ENCODE peak calls at places on chromosomes 11 and 22, in seven cellular contexts. One of them, this sample, is unnamed.

GRCh38 chr11:130608267-130608666 is 159.8 kb downstream of the ADAMTS15 start:
- DNase-seq in endodermal cell: no peak
- DNase-seq in AG04450: no peak
- DNase-seq in neural progenitor cell: no peak
- DNase-seq in tibial nerve: no peak
- DNase-seq in transverse colon: no peak
- DNase-seq in left ventricle myocardium inferior: no peak
- DNase-seq in this sample: no peak

GRCh38 chr22:37571258-37571991 is 8.5 kb downstream of the LGALS2 start:
- DNase-seq in endodermal cell: no peak
- DNase-seq in AG04450: no peak
- DNase-seq in neural progenitor cell: no peak
- DNase-seq in tibial nerve: no peak
- DNase-seq in transverse colon: no peak
- DNase-seq in left ventricle myocardium inferior: no peak
- DNase-seq in this sample: no peak

GRCh38 chr22:49753961-49754673 is 73.6 kb downstream of the BRD1 start:
- DNase-seq in endodermal cell: no peak
- DNase-seq in AG04450: no peak
- DNase-seq in neural progenitor cell: no peak
- DNase-seq in tibial nerve: no peak
- DNase-seq in transverse colon: no peak
- DNase-seq in left ventricle myocardium inferior: no peak
- DNase-seq in this sample: no peak

GRCh38 chr11:72154816-72155215 is 19.3 kb downstream of the FOLR3 start:
- DNase-seq in endodermal cell: no peak
- DNase-seq in AG04450: no peak
- DNase-seq in neural progenitor cell: no peak
- DNase-seq in tibial nerve: no peak
- DNase-seq in transverse colon: no peak
- DNase-seq in left ventricle myocardium inferior: no peak
- DNase-seq in this sample: no peak

GRCh38 chr22:19916941-19917340 is 24.6 kb upstream of the COMT start:
- DNase-seq in endodermal cell: no peak
- DNase-seq in AG04450: no peak
- DNase-seq in neural progenitor cell: no peak
- DNase-seq in tibial nerve: no peak
- DNase-seq in transverse colon: no peak
- DNase-seq in left ventricle myocardium inferior: no peak
- DNase-seq in this sample: no peak

GRCh38 chr11:125079151-125079877 is 16.2 kb downstream of the SLC37A2 start:
- DNase-seq in endodermal cell: no peak
- DNase-seq in AG04450: no peak
- DNase-seq in neural progenitor cell: no peak
- DNase-seq in tibial nerve: no peak
- DNase-seq in transverse colon: no peak
- DNase-seq in left ventricle myocardium inferior: no peak
- DNase-seq in this sample: no peak

GRCh38 chr22:30314918-30315317 is 11.8 kb downstream of the TBC1D10A start:
- DNase-seq in endodermal cell: no peak
- DNase-seq in AG04450: no peak
- DNase-seq in neural progenitor cell: no peak
- DNase-seq in tibial nerve: no peak
- DNase-seq in transverse colon: no peak
- DNase-seq in left ventricle myocardium inferior: no peak
- DNase-seq in this sample: no peak

GRCh38 chr22:31753005-31753633 is 700 bp upstream of the DEPDC5 start:
- DNase-seq in endodermal cell: peak
- DNase-seq in AG04450: no peak
- DNase-seq in neural progenitor cell: peak
- DNase-seq in tibial nerve: no peak
- DNase-seq in transverse colon: peak
- DNase-seq in left ventricle myocardium inferior: peak
- DNase-seq in this sample: no peak

GRCh38 chr11:62560566-62561103 is 13.1 kb downstream of the EEF1G start:
- DNase-seq in endodermal cell: peak
- DNase-seq in AG04450: peak
- DNase-seq in neural progenitor cell: peak
- DNase-seq in tibial nerve: peak
- DNase-seq in transverse colon: peak
- DNase-seq in left ventricle myocardium inferior: peak
- DNase-seq in this sample: peak

GRCh38 chr11:10858505-10859360 is 880 bp upstream of the ZBED5 start:
- DNase-seq in endodermal cell: peak
- DNase-seq in AG04450: no peak
- DNase-seq in neural progenitor cell: peak
- DNase-seq in tibial nerve: peak
- DNase-seq in transverse colon: peak
- DNase-seq in left ventricle myocardium inferior: peak
- DNase-seq in this sample: no peak

GRCh38 chr11:86818466-86819282 is 18.3 kb downstream of the PRSS23 start:
- DNase-seq in endodermal cell: no peak
- DNase-seq in AG04450: peak
- DNase-seq in neural progenitor cell: peak
- DNase-seq in tibial nerve: no peak
- DNase-seq in transverse colon: no peak
- DNase-seq in left ventricle myocardium inferior: no peak
- DNase-seq in this sample: no peak

GRCh38 chr11:115170133-115170815 is 333.9 kb downstream of the CADM1 start:
- DNase-seq in endodermal cell: peak
- DNase-seq in AG04450: no peak
- DNase-seq in neural progenitor cell: peak
- DNase-seq in tibial nerve: no peak
- DNase-seq in transverse colon: peak
- DNase-seq in left ventricle myocardium inferior: no peak
- DNase-seq in this sample: no peak

GRCh38 chr22:41480397-41480735 is 11.4 kb downstream of the ACO2 start:
- DNase-seq in endodermal cell: no peak
- DNase-seq in AG04450: peak
- DNase-seq in neural progenitor cell: no peak
- DNase-seq in tibial nerve: no peak
- DNase-seq in transverse colon: no peak
- DNase-seq in left ventricle myocardium inferior: no peak
- DNase-seq in this sample: no peak

GRCh38 chr11:115390441-115390840 is 113.8 kb downstream of the CADM1 start:
- DNase-seq in endodermal cell: no peak
- DNase-seq in AG04450: no peak
- DNase-seq in neural progenitor cell: no peak
- DNase-seq in tibial nerve: no peak
- DNase-seq in transverse colon: no peak
- DNase-seq in left ventricle myocardium inferior: no peak
- DNase-seq in this sample: no peak

GRCh38 chr11:12057299-12057980 is 49.0 kb upstream of the DKK3 start:
- DNase-seq in endodermal cell: no peak
- DNase-seq in AG04450: no peak
- DNase-seq in neural progenitor cell: no peak
- DNase-seq in tibial nerve: no peak
- DNase-seq in transverse colon: no peak
- DNase-seq in left ventricle myocardium inferior: no peak
- DNase-seq in this sample: no peak

GRCh38 chr11:121024989-121025388 is 1.1 kb downstream of the TBCEL start:
- DNase-seq in endodermal cell: no peak
- DNase-seq in AG04450: no peak
- DNase-seq in neural progenitor cell: no peak
- DNase-seq in tibial nerve: no peak
- DNase-seq in transverse colon: no peak
- DNase-seq in left ventricle myocardium inferior: no peak
- DNase-seq in this sample: no peak

GRCh38 chr11:29125621-29126020 is 891.2 kb downstream of the KCNA4 start:
- DNase-seq in endodermal cell: no peak
- DNase-seq in AG04450: no peak
- DNase-seq in neural progenitor cell: no peak
- DNase-seq in tibial nerve: no peak
- DNase-seq in transverse colon: no peak
- DNase-seq in left ventricle myocardium inferior: no peak
- DNase-seq in this sample: no peak

GRCh38 chr22:42648368-42649260 is 578 bp downstream of the CYB5R3 start:
- DNase-seq in endodermal cell: no peak
- DNase-seq in AG04450: no peak
- DNase-seq in neural progenitor cell: no peak
- DNase-seq in tibial nerve: no peak
- DNase-seq in transverse colon: peak
- DNase-seq in left ventricle myocardium inferior: peak
- DNase-seq in this sample: no peak

GRCh38 chr11:44224867-44225501 is 85.0 kb downstream of the ALX4 start:
- DNase-seq in endodermal cell: no peak
- DNase-seq in AG04450: no peak
- DNase-seq in neural progenitor cell: no peak
- DNase-seq in tibial nerve: no peak
- DNase-seq in transverse colon: no peak
- DNase-seq in left ventricle myocardium inferior: no peak
- DNase-seq in this sample: no peak

GRCh38 chr22:25668437-25668836 is 73.6 kb upstream of the MYO18B start:
- DNase-seq in endodermal cell: no peak
- DNase-seq in AG04450: no peak
- DNase-seq in neural progenitor cell: no peak
- DNase-seq in tibial nerve: no peak
- DNase-seq in transverse colon: no peak
- DNase-seq in left ventricle myocardium inferior: no peak
- DNase-seq in this sample: no peak

GRCh38 chr11:2290351-2290841 is 11.3 kb downstream of the C11orf21 start:
- DNase-seq in endodermal cell: peak
- DNase-seq in AG04450: no peak
- DNase-seq in neural progenitor cell: no peak
- DNase-seq in tibial nerve: no peak
- DNase-seq in transverse colon: no peak
- DNase-seq in left ventricle myocardium inferior: no peak
- DNase-seq in this sample: no peak

GRCh38 chr11:1226226-1226961 is 3.5 kb downstream of the MUC5B start:
- DNase-seq in endodermal cell: peak
- DNase-seq in AG04450: no peak
- DNase-seq in neural progenitor cell: peak
- DNase-seq in tibial nerve: no peak
- DNase-seq in transverse colon: peak
- DNase-seq in left ventricle myocardium inferior: peak
- DNase-seq in this sample: peak

GRCh38 chr11:70067591-70068341 is 10.4 kb upstream of the ANO1 start:
- DNase-seq in endodermal cell: peak
- DNase-seq in AG04450: no peak
- DNase-seq in neural progenitor cell: peak
- DNase-seq in tibial nerve: no peak
- DNase-seq in transverse colon: no peak
- DNase-seq in left ventricle myocardium inferior: no peak
- DNase-seq in this sample: peak

GRCh38 chr11:47278058-47278457 is 8.1 kb downstream of the MADD start:
- DNase-seq in endodermal cell: no peak
- DNase-seq in AG04450: no peak
- DNase-seq in neural progenitor cell: no peak
- DNase-seq in tibial nerve: no peak
- DNase-seq in transverse colon: no peak
- DNase-seq in left ventricle myocardium inferior: no peak
- DNase-seq in this sample: no peak

GRCh38 chr11:84012171-84012826 is 726.1 kb upstream of the CCDC90B start:
- DNase-seq in endodermal cell: no peak
- DNase-seq in AG04450: no peak
- DNase-seq in neural progenitor cell: no peak
- DNase-seq in tibial nerve: no peak
- DNase-seq in transverse colon: no peak
- DNase-seq in left ventricle myocardium inferior: no peak
- DNase-seq in this sample: no peak

GRCh38 chr11:95443386-95443785 is 212.4 kb upstream of the SESN3 start:
- DNase-seq in endodermal cell: no peak
- DNase-seq in AG04450: no peak
- DNase-seq in neural progenitor cell: no peak
- DNase-seq in tibial nerve: no peak
- DNase-seq in transverse colon: no peak
- DNase-seq in left ventricle myocardium inferior: no peak
- DNase-seq in this sample: no peak

GRCh38 chr11:35088226-35088625 is 50.7 kb upstream of the CD44 start:
- DNase-seq in endodermal cell: no peak
- DNase-seq in AG04450: no peak
- DNase-seq in neural progenitor cell: no peak
- DNase-seq in tibial nerve: no peak
- DNase-seq in transverse colon: no peak
- DNase-seq in left ventricle myocardium inferior: no peak
- DNase-seq in this sample: no peak

GRCh38 chr11:78340530-78340929 is 77.1 kb downstream of the GAB2 start:
- DNase-seq in endodermal cell: no peak
- DNase-seq in AG04450: no peak
- DNase-seq in neural progenitor cell: no peak
- DNase-seq in tibial nerve: no peak
- DNase-seq in transverse colon: no peak
- DNase-seq in left ventricle myocardium inferior: no peak
- DNase-seq in this sample: no peak
- H3K27ac ChIP-seq in endodermal cell: no peak
- H3K27ac ChIP-seq in AG04450: no peak
- H3K27ac ChIP-seq in neural progenitor cell: no peak
- H3K27ac ChIP-seq in tibial nerve: no peak
- H3K27ac ChIP-seq in transverse colon: no peak
- H3K27ac ChIP-seq in left ventricle myocardium inferior: no peak
- H3K27ac ChIP-seq in this sample: no peak

DNA sequence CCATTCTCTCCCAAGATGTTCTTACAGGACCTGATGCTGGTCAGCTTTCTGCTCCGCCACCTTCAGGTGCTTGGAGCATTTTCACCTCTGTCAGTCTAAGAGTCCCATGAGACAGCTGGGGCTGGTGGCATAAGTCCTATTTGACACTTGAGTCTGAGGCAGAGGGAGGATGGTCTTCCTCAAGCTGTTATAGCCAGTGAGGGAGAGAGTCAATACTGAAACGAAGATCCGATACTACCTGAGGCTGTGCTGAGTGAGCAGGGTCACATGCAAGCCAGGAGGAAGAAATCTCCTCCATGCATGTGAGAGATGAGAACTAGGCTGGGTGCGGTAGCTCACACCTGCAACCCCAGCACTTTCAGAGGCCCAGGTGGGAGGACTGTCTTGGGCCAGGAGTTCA is 5.6 kb downstream of the ZFPL1 start:
- DNase-seq in endodermal cell: peak
- DNase-seq in AG04450: no peak
- DNase-seq in neural progenitor cell: no peak
- DNase-seq in tibial nerve: no peak
- DNase-seq in transverse colon: no peak
- DNase-seq in left ventricle myocardium inferior: no peak
- DNase-seq in this sample: no peak
- H3K27ac ChIP-seq in endodermal cell: no peak
- H3K27ac ChIP-seq in AG04450: no peak
- H3K27ac ChIP-seq in neural progenitor cell: no peak
- H3K27ac ChIP-seq in tibial nerve: no peak
- H3K27ac ChIP-seq in transverse colon: no peak
- H3K27ac ChIP-seq in left ventricle myocardium inferior: no peak
- H3K27ac ChIP-seq in this sample: no peak

GRCh38 chr11:76605338-76606074 is 65.0 kb downstream of the LRRC32 start:
- DNase-seq in endodermal cell: no peak
- DNase-seq in AG04450: no peak
- DNase-seq in neural progenitor cell: no peak
- DNase-seq in tibial nerve: no peak
- DNase-seq in transverse colon: no peak
- DNase-seq in left ventricle myocardium inferior: no peak
- DNase-seq in this sample: no peak
- H3K27ac ChIP-seq in endodermal cell: no peak
- H3K27ac ChIP-seq in AG04450: no peak
- H3K27ac ChIP-seq in neural progenitor cell: no peak
- H3K27ac ChIP-seq in tibial nerve: no peak
- H3K27ac ChIP-seq in transverse colon: peak
- H3K27ac ChIP-seq in left ventricle myocardium inferior: peak
- H3K27ac ChIP-seq in this sample: peak

DNA sequence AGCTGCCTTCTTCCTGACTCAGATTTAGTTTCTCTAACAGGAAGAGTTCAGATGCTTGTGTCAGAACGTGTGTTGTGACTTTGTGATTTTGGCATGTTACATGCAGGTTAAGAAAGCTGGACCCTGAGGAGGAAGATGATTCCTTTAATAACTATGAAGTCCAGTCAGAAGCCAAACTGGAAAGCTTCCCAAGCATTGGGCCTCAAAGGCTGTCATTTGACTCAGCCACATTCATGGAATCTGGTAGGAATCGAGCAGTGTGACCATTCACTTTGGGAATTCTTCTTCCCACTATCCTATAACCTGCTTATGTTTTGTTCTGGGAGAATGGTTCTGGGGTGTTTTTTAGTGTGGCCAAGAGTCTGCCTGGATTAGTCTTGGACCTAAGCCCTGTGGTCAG is 48.0 kb downstream of the CABIN1 start:
- DNase-seq in endodermal cell: no peak
- DNase-seq in AG04450: peak
- DNase-seq in neural progenitor cell: no peak
- DNase-seq in tibial nerve: no peak
- DNase-seq in transverse colon: no peak
- DNase-seq in left ventricle myocardium inferior: no peak
- DNase-seq in this sample: peak
- H3K27ac ChIP-seq in endodermal cell: no peak
- H3K27ac ChIP-seq in AG04450: peak
- H3K27ac ChIP-seq in neural progenitor cell: no peak
- H3K27ac ChIP-seq in tibial nerve: peak
- H3K27ac ChIP-seq in transverse colon: no peak
- H3K27ac ChIP-seq in left ventricle myocardium inferior: no peak
- H3K27ac ChIP-seq in this sample: peak